ENCODE peak calls at places on chromosome 6, in six cellular contexts. U, F, L, J, V and E are unnamed samples.

GRCh38 chr6:71403422-71404134 is 115.0 kb downstream of the OGFRL1 start:
- DNase-seq in L (no peak), U (no peak), J (no peak), V (no peak), F (no peak), E (no peak)

GRCh38 chr6:38739532-38739931 is 24.4 kb downstream of the DNAH8 start:
- DNase-seq in F (no peak), U (no peak), L (no peak), J (no peak), V (no peak), E (no peak)

GRCh38 chr6:3415490-3415889 is 41.4 kb downstream of the SLC22A23 start:
- DNase-seq in J (no peak), F (no peak), U (no peak), L (no peak), V (no peak), E (no peak)

GRCh38 chr6:62707156-62707555 is 421.1 kb upstream of the KHDRBS2 start:
- DNase-seq in U (no peak), L (no peak), V (no peak), J (no peak), F (no peak), E (no peak)

GRCh38 chr6:169343886-169344525 is 90.4 kb upstream of the THBS2 start:
- DNase-seq in F (no peak), L (no peak), V (no peak), J (no peak), U (no peak), E (no peak)

GRCh38 chr6:12635813-12636212 is 80.8 kb upstream of the PHACTR1 start:
- DNase-seq in J (no peak), U (no peak), L (peak), F (no peak), V (no peak), E (no peak)

GRCh38 chr6:106535012-106535411 is 94.3 kb downstream of the RTN4IP1 start:
- DNase-seq in U (no peak), V (no peak), L (no peak), F (no peak), J (no peak), E (no peak)

GRCh38 chr6:11058406-11058805 is 14.3 kb upstream of the ELOVL2 start:
- DNase-seq in L (no peak), V (no peak), F (no peak), J (no peak), U (no peak), E (no peak)

GRCh38 chr6:113416166-113416565 is 441.0 kb upstream of the MARCKS start:
- DNase-seq in V (no peak), L (no peak), U (no peak), J (no peak), F (no peak), E (no peak)

GRCh38 chr6:21402368-21402767 is 191.2 kb upstream of the SOX4 start:
- DNase-seq in F (no peak), J (peak), L (no peak), V (peak), U (no peak), E (no peak)

GRCh38 chr6:12849420-12850200 is 133.0 kb downstream of the PHACTR1 start:
- DNase-seq in V (no peak), U (no peak), L (no peak), F (no peak), J (no peak), E (no peak)

GRCh38 chr6:19180348-19181073 is 656.7 kb upstream of the ID4 start:
- DNase-seq in J (peak), F (no peak), V (peak), L (peak), U (no peak), E (no peak)

GRCh38 chr6:133040025-133040838 is 200.9 kb upstream of the EYA4 start:
- DNase-seq in L (no peak), U (no peak), F (peak), V (no peak), J (no peak), E (no peak)

GRCh38 chr6:75747985-75748742 is 875 bp upstream of the MYO6 start:
- DNase-seq in J (no peak), V (no peak), U (no peak), F (peak), L (no peak), E (no peak)

GRCh38 chr6:75747371-75747984 is 1.6 kb upstream of the MYO6 start:
- DNase-seq in V (no peak), J (no peak), L (no peak), U (no peak), F (no peak), E (no peak)

GRCh38 chr6:75750925-75751324 is 1.9 kb downstream of the MYO6 start:
- DNase-seq in U (no peak), J (no peak), V (no peak), F (no peak), L (no peak), E (no peak)

GRCh38 chr6:75751443-75751842 is 2.4 kb downstream of the MYO6 start:
- DNase-seq in V (no peak), L (no peak), F (no peak), J (no peak), U (no peak), E (no peak)

GRCh38 chr6:75748743-75749538 is at the start of gene MYO6:
- DNase-seq in F (peak), V (peak), U (peak), L (peak), J (peak), E (peak)
- H3K27ac ChIP-seq in F (peak), V (peak), U (peak), L (peak), J (peak), E (peak)

GRCh38 chr6:156851447-156851846 is 74.3 kb downstream of the ARID1B start:
- DNase-seq in U (no peak), F (no peak), V (no peak), L (no peak), J (no peak), E (no peak)

GRCh38 chr6:156852147-156852857 is 75.1 kb downstream of the ARID1B start:
- DNase-seq in J (no peak), V (no peak), L (no peak), U (no peak), F (no peak), E (no peak)

GRCh38 chr6:156849806-156850205 is 72.6 kb downstream of the ARID1B start:
- DNase-seq in F (no peak), U (no peak), V (no peak), J (no peak), L (no peak), E (no peak)

GRCh38 chr6:156848533-156848932 is 71.4 kb downstream of the ARID1B start:
- DNase-seq in F (no peak), U (no peak), J (no peak), L (peak), V (no peak), E (no peak)

DNA sequence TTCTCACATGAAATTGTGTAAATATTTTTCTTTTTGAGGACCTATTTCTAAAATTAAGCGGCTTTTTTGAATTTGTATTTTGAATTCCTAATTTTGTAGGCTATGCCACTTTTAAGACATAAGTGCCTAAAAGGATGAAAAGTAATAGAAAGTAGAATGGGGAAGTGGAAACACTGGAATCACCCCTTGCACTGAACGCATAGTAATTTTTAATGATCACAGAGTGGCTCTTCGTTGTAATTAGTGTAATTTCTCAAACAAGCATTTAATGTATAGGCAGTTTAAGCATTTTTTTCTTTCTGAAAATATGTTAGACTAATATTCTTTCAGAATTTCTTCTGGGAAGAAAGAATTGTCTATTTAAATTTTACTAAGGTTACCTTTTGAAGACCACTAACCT is 73.2 kb downstream of the ARID1B start:
- DNase-seq in L (no peak), J (no peak), V (no peak), U (no peak), F (no peak), E (no peak)
- H3K27ac ChIP-seq in L (peak), J (no peak), V (no peak), U (no peak), F (no peak), E (no peak)

GRCh38 chr6:146103416-146104072 is 74.7 kb downstream of the GRM1 start:
- DNase-seq in V (no peak), F (no peak), U (no peak), J (no peak), L (no peak), E (no peak)
- H3K27ac ChIP-seq in V (no peak), F (no peak), U (no peak), J (no peak), L (no peak), E (no peak)

GRCh38 chr6:142886431-142887170 is 58.4 kb downstream of the HIVEP2 start:
- DNase-seq in V (no peak), U (no peak), L (no peak), F (no peak), J (no peak), E (no peak)

GRCh38 chr6:142883011-142883410 is 62.0 kb downstream of the HIVEP2 start:
- DNase-seq in J (no peak), L (no peak), U (no peak), V (no peak), F (no peak), E (no peak)

GRCh38 chr6:142881771-142882170 is 63.2 kb downstream of the HIVEP2 start:
- DNase-seq in L (no peak), V (no peak), J (no peak), F (no peak), U (no peak), E (no peak)

GRCh38 chr6:142885182-142885867 is 59.7 kb downstream of the HIVEP2 start:
- DNase-seq in U (no peak), J (no peak), F (peak), L (peak), V (peak), E (no peak)

GRCh38 chr6:142884214-142885035 is 60.6 kb downstream of the HIVEP2 start:
- DNase-seq in J (no peak), F (no peak), U (no peak), V (no peak), L (no peak), E (no peak)
- H3K27ac ChIP-seq in J (peak), F (peak), U (peak), V (peak), L (peak), E (peak)

GRCh38 chr6:29956518-29956917 is 14.2 kb downstream of the HLA-A start:
- DNase-seq in J (no peak), L (no peak), V (no peak), F (no peak), U (no peak), E (no peak)
- H3K27ac ChIP-seq in J (no peak), L (no peak), V (no peak), F (no peak), U (no peak), E (no peak)

GRCh38 chr6:75936682-75937081 is 135.8 kb downstream of the IMPG1 start:
- DNase-seq in J (no peak), V (no peak), F (no peak), U (no peak), L (no peak), E (no peak)
- H3K27ac ChIP-seq in J (no peak), V (no peak), F (no peak), U (no peak), L (no peak), E (no peak)

GRCh38 chr6:96301023-96301422 is 220.6 kb upstream of the UFL1 start:
- DNase-seq in J (no peak), F (no peak), U (no peak), L (no peak), V (no peak), E (no peak)

GRCh38 chr6:96304997-96305396 is 216.6 kb upstream of the UFL1 start:
- DNase-seq in U (no peak), L (no peak), J (no peak), V (no peak), F (no peak), E (no peak)

GRCh38 chr6:96301781-96302180 is 219.8 kb upstream of the UFL1 start:
- DNase-seq in F (no peak), L (no peak), V (no peak), U (no peak), J (no peak), E (no peak)

GRCh38 chr6:96299525-96299924 is 222.1 kb upstream of the UFL1 start:
- DNase-seq in U (no peak), J (no peak), L (no peak), F (no peak), V (no peak), E (no peak)

DNA sequence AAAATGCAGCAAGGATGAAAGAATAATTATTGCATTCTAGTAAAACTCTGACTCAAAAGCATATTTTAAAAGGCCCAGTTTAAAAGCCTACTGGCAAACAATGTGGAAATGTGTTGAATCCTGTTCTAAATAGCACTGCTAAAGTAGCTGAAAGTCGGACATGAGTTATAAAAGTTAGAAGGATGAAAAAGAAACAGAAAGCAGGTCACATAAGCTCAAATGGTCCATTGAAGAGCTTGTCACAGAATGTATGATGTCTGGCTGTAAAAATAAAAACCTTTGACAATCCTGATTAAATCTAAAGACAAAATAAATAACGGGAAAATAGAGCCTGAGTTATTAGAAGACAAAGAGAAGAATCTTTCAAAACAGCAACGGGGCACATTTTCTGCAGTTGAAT is 218.6 kb upstream of the UFL1 start:
- DNase-seq in J (no peak), U (no peak), F (no peak), L (no peak), V (no peak), E (no peak)
- H3K27ac ChIP-seq in J (no peak), U (no peak), F (no peak), L (no peak), V (no peak), E (no peak)

GRCh38 chr6:159089443-159089842 is 44.7 kb upstream of the TAGAP start:
- DNase-seq in U (no peak), L (no peak), J (no peak), F (no peak), V (no peak), E (no peak)

GRCh38 chr6:159092631-159093030 is 47.8 kb upstream of the TAGAP start:
- DNase-seq in U (no peak), V (no peak), L (no peak), F (no peak), J (no peak), E (no peak)

GRCh38 chr6:159090530-159091306 is 45.9 kb upstream of the TAGAP start:
- DNase-seq in F (no peak), U (no peak), L (no peak), J (no peak), V (no peak), E (no peak)

GRCh38 chr6:159086033-159086618 is 41.3 kb upstream of the TAGAP start:
- DNase-seq in J (no peak), F (no peak), V (no peak), U (no peak), L (no peak), E (no peak)

DNA sequence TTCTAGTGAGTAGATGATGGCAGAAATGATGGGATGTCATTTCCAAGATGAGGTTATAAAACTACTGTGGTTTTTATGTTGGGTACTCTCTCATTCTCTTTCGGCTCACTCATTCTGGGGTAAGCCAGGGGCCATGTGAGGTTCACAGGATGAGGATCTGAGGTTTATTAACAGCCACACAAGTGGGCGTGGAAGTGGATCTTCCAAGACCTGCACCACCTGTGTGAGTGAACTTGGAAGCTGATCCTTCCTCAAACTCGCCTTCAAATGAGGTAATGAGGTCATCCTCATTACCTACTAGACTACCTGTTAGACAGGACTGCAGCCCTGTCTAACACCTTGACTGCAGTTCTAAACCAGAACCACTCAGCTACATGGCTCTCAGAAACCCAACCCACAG is 45.1 kb upstream of the TAGAP start:
- DNase-seq in F (no peak), J (no peak), U (no peak), V (no peak), L (no peak), E (no peak)
- H3K27ac ChIP-seq in F (no peak), J (no peak), U (no peak), V (no peak), L (no peak), E (no peak)